ENCODE peak calls at places on chromosomes 4 and X, in seven cellular contexts. W is omental fat pad; K is ACHN; Y is CD4-positive, alpha-beta T cell; R is WTC11; X is COR-L47; I is stimulated activated CD4-positive, alpha-beta T cell treated with anti-CD3 and anti-CD28 coated beads, Interleukin-2, amount 100 ng/mL, for 4 hours. D is an unnamed sample.

GRCh38 chr4:87354168-87355102 is 31.8 kb upstream of the HSD17B13 start:
- DNase-seq in W (no peak), K (no peak), Y (no peak), R (no peak), X (no peak), I (no peak), D (no peak)

GRCh38 chrX:64642482-64642881 is 247.2 kb upstream of the MTMR8 start:
- DNase-seq in W (no peak), K (no peak), Y (no peak), R (peak; percentile 17), X (no peak), I (no peak), D (no peak)

GRCh38 chr4:146370841-146371240 is 150.9 kb downstream of the SLC10A7 start:
- DNase-seq in W (no peak), K (no peak), Y (no peak), R (no peak), X (no peak), I (no peak), D (no peak)

GRCh38 chr4:171067422-171067821 is 745.8 kb upstream of the GALNTL6 start:
- DNase-seq in W (no peak), K (peak; percentile 2), Y (no peak), R (no peak), X (no peak), I (no peak), D (no peak)

GRCh38 chr4:188387134-188387791 is 248.0 kb downstream of the TRIML1 start:
- DNase-seq in W (no peak), K (peak; percentile 63), Y (no peak), R (no peak), X (no peak), I (no peak), D (no peak)

GRCh38 chrX:131747173-131747572 is 203.3 kb downstream of the OR13H1 start:
- DNase-seq in W (no peak), K (no peak), Y (no peak), R (no peak), X (no peak), I (no peak), D (no peak)

GRCh38 chr4:108107729-108108382 is 60.9 kb downstream of the LEF1 start:
- DNase-seq in W (no peak), K (no peak), Y (no peak), R (no peak), X (no peak), I (peak; percentile 61), D (no peak)

GRCh38 chr4:55838356-55838755 is 15.1 kb upstream of the EXOC1 start:
- DNase-seq in W (no peak), K (no peak), Y (no peak), R (no peak), X (no peak), I (no peak), D (no peak)

GRCh38 chr4:3747582-3747906 is 18.6 kb upstream of the ADRA2C start:
- DNase-seq in W (no peak), K (peak; percentile 8), Y (no peak), R (peak; percentile 87), X (no peak), I (no peak), D (peak; percentile 85)

GRCh38 chrX:107507744-107508117 is 58.3 kb downstream of the FRMPD3 start:
- DNase-seq in W (no peak), K (no peak), Y (no peak), R (no peak), X (no peak), I (no peak), D (no peak)

GRCh38 chr4:154719087-154719486 is 24.7 kb upstream of the LRAT start:
- DNase-seq in W (no peak), K (peak; percentile 16), Y (no peak), R (no peak), X (no peak), I (no peak), D (no peak)

GRCh38 chrX:103157511-103158316 is 57.2 kb upstream of the BEX4 start:
- DNase-seq in W (no peak), K (peak; percentile 6), Y (no peak), R (no peak), X (peak; percentile 0), I (no peak), D (no peak)

GRCh38 chrX:45196701-45197100 is 4.0 kb downstream of the DIPK2B start:
- DNase-seq in W (no peak), K (no peak), Y (no peak), R (no peak), X (no peak), I (no peak), D (no peak)

GRCh38 chr4:125951275-125951887 is 636.6 kb downstream of the FAT4 start:
- DNase-seq in W (no peak), K (no peak), Y (no peak), R (no peak), X (no peak), I (no peak), D (no peak)

GRCh38 chr4:20618010-20618409 is 82.2 kb upstream of the PACRGL start:
- DNase-seq in W (peak; percentile 24), K (no peak), Y (no peak), R (no peak), X (no peak), I (no peak), D (no peak)

GRCh38 chr4:4408132-4408523 is 21.2 kb downstream of the NSG1 start:
- DNase-seq in W (no peak), K (no peak), Y (no peak), R (no peak), X (no peak), I (no peak), D (no peak)